ENCODE peak calls at places on chromosome 7, in five cellular contexts. One of them, this sample, is unnamed.

GRCh38 chr7:155166673-155167370 is 96.7 kb downstream of the HTR5A start:
- DNase-seq in iPS DF 6.9: no peak
- DNase-seq in SJSA1: peak; percentile 72
- DNase-seq in body of pancreas: no peak
- DNase-seq in left ventricle myocardium inferior: no peak
- DNase-seq in this sample: no peak

GRCh38 chr7:68706291-68706690 is 892.0 kb upstream of the AUTS2 start:
- DNase-seq in iPS DF 6.9: no peak
- DNase-seq in SJSA1: peak; percentile 93
- DNase-seq in body of pancreas: no peak
- DNase-seq in left ventricle myocardium inferior: no peak
- DNase-seq in this sample: no peak

GRCh38 chr7:155136619-155137243 is 66.6 kb downstream of the HTR5A start:
- DNase-seq in iPS DF 6.9: no peak
- DNase-seq in SJSA1: no peak
- DNase-seq in body of pancreas: no peak
- DNase-seq in left ventricle myocardium inferior: no peak
- DNase-seq in this sample: no peak

GRCh38 chr7:101175664-101176063 is 4.4 kb downstream of the NAT16 start:
- DNase-seq in iPS DF 6.9: no peak
- DNase-seq in SJSA1: no peak
- DNase-seq in body of pancreas: no peak
- DNase-seq in left ventricle myocardium inferior: no peak
- DNase-seq in this sample: no peak

GRCh38 chr7:23338439-23338838 is 39.3 kb downstream of the MALSU1 start:
- DNase-seq in iPS DF 6.9: no peak
- DNase-seq in SJSA1: no peak
- DNase-seq in body of pancreas: no peak
- DNase-seq in left ventricle myocardium inferior: no peak
- DNase-seq in this sample: no peak

GRCh38 chr7:141043621-141044020 is 28.9 kb upstream of the MRPS33 start:
- DNase-seq in iPS DF 6.9: no peak
- DNase-seq in SJSA1: no peak
- DNase-seq in body of pancreas: no peak
- DNase-seq in left ventricle myocardium inferior: no peak
- DNase-seq in this sample: no peak

GRCh38 chr7:47153571-47153970 is 428.3 kb downstream of the TNS3 start:
- DNase-seq in iPS DF 6.9: peak; percentile 45
- DNase-seq in SJSA1: no peak
- DNase-seq in body of pancreas: peak; percentile 79
- DNase-seq in left ventricle myocardium inferior: no peak
- DNase-seq in this sample: no peak

GRCh38 chr7:3272691-3273141 is 28.3 kb upstream of the SDK1 start:
- DNase-seq in iPS DF 6.9: no peak
- DNase-seq in SJSA1: peak; percentile 25
- DNase-seq in body of pancreas: peak; percentile 10
- DNase-seq in left ventricle myocardium inferior: no peak
- DNase-seq in this sample: no peak

GRCh38 chr7:39453743-39454355 is 112.4 kb upstream of the YAE1 start:
- DNase-seq in iPS DF 6.9: peak; percentile 83
- DNase-seq in SJSA1: peak; percentile 30
- DNase-seq in body of pancreas: peak; percentile 64
- DNase-seq in left ventricle myocardium inferior: no peak
- DNase-seq in this sample: no peak

GRCh38 chr7:25382175-25382574 is 153.9 kb upstream of the NPVF start:
- DNase-seq in iPS DF 6.9: no peak
- DNase-seq in SJSA1: no peak
- DNase-seq in body of pancreas: no peak
- DNase-seq in left ventricle myocardium inferior: no peak
- DNase-seq in this sample: no peak

GRCh38 chr7:108395442-108395841 is 60.8 kb downstream of the NRCAM start:
- DNase-seq in iPS DF 6.9: no peak
- DNase-seq in SJSA1: no peak
- DNase-seq in body of pancreas: peak; percentile 17
- DNase-seq in left ventricle myocardium inferior: no peak
- DNase-seq in this sample: no peak

GRCh38 chr7:73879977-73880681 is 19.2 kb downstream of the TMEM270 start:
- DNase-seq in iPS DF 6.9: no peak
- DNase-seq in SJSA1: no peak
- DNase-seq in body of pancreas: no peak
- DNase-seq in left ventricle myocardium inferior: peak; percentile 71
- DNase-seq in this sample: peak; percentile 85

GRCh38 chr7:78720066-78720465 is 733.4 kb downstream of the MAGI2 start:
- DNase-seq in iPS DF 6.9: no peak
- DNase-seq in SJSA1: no peak
- DNase-seq in body of pancreas: no peak
- DNase-seq in left ventricle myocardium inferior: no peak
- DNase-seq in this sample: no peak

GRCh38 chr7:1533569-1534329 is 3.2 kb downstream of the MAFK start:
- DNase-seq in iPS DF 6.9: no peak
- DNase-seq in SJSA1: peak; percentile 75
- DNase-seq in body of pancreas: peak; percentile 65
- DNase-seq in left ventricle myocardium inferior: peak; percentile 54
- DNase-seq in this sample: peak; percentile 64
- H3K4me1 ChIP-seq in iPS DF 6.9: peaks cover 23% of the 10 kb centered on the region
- H3K4me1 ChIP-seq in SJSA1: peaks cover 70% of the 10 kb centered on the region
- H3K4me1 ChIP-seq in body of pancreas: peaks cover 73% of the 10 kb centered on the region
- H3K4me1 ChIP-seq in left ventricle myocardium inferior: peaks cover 83% of the 10 kb centered on the region
- H3K4me1 ChIP-seq in this sample: peaks cover 42% of the 10 kb centered on the region

GRCh38 chr7:99827040-99827778 is 604 bp upstream of the CYP3A43 start:
- DNase-seq in iPS DF 6.9: no peak
- DNase-seq in SJSA1: no peak
- DNase-seq in body of pancreas: peak; percentile 77
- DNase-seq in left ventricle myocardium inferior: no peak
- DNase-seq in this sample: no peak
- H3K36me3 ChIP-seq in iPS DF 6.9: no peaks in the 10 kb centered on the region
- H3K36me3 ChIP-seq in SJSA1: no peaks in the 10 kb centered on the region
- H3K36me3 ChIP-seq in body of pancreas: no peaks in the 10 kb centered on the region
- H3K36me3 ChIP-seq in left ventricle myocardium inferior: no peaks in the 10 kb centered on the region
- H3K36me3 ChIP-seq in this sample: no peaks in the 10 kb centered on the region

DNA sequence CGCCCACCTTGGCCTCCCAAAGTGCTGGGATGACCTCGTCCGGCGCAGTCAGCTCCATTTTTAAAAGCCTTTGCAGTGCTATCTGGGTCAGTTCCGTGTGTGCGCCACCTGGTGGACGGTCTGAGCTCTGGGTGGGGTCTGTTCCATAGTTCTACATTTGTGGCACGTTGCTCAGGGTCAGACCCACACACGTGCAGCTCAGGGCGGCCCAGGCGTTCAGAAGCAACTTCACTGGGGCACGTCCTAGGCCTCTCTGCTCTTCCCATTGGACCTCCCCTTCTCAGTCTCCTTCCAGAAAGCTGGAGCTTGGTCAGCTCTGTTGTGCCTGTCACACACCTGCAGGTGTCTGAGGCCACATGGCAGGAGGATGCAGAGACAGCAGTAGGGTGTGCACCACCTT is 137.9 kb downstream of the DNAJB6 start:
- DNase-seq in iPS DF 6.9: peak; percentile 16
- DNase-seq in SJSA1: no peak
- DNase-seq in body of pancreas: no peak
- DNase-seq in left ventricle myocardium inferior: no peak
- DNase-seq in this sample: no peak
- H3K4me1 ChIP-seq in iPS DF 6.9: no peaks in the 10 kb centered on the region
- H3K4me1 ChIP-seq in SJSA1: no peaks in the 10 kb centered on the region
- H3K4me1 ChIP-seq in body of pancreas: no peaks in the 10 kb centered on the region
- H3K4me1 ChIP-seq in left ventricle myocardium inferior: no peaks in the 10 kb centered on the region
- H3K4me1 ChIP-seq in this sample: no peaks in the 10 kb centered on the region

DNA sequence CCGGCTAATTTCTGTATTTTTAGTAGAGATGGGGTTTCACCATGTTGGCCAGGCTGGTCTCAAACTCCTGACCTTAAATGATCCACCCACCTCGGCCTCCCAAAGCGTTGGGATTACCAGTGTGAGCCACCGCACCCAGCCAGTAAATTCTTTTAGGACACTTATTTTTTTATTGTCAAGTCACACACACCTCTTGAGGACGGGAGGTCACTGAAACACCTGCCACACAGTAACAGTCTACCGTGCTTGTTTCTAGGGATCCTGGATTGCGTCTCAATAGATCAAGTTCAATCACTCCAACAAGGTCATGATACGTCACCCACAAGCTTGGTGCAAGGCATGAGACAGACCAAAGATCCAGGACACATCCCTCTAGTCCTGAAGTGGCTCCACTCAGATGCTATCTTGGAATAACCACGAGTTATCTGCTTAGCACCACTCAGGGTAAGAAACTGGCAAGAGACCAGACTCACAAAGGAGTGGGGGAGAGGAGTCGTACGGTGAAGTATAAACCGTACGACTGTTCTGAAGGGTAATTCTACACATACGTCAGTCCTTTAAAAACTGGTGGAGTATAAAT is 58.9 kb upstream of the NCAPG2 start:
- DNase-seq in iPS DF 6.9: no peak
- DNase-seq in SJSA1: no peak
- DNase-seq in body of pancreas: no peak
- DNase-seq in left ventricle myocardium inferior: no peak
- DNase-seq in this sample: no peak
- H3K36me3 ChIP-seq in iPS DF 6.9: peaks cover 6% of the 10 kb centered on the region
- H3K36me3 ChIP-seq in SJSA1: peaks cover 64% of the 10 kb centered on the region
- H3K36me3 ChIP-seq in body of pancreas: peaks cover 13% of the 10 kb centered on the region
- H3K36me3 ChIP-seq in left ventricle myocardium inferior: peaks cover 82% of the 10 kb centered on the region
- H3K36me3 ChIP-seq in this sample: peaks cover 98% of the 10 kb centered on the region

GRCh38 chr7:130996205-130996840 is 262.3 kb upstream of the KLF14 start:
- DNase-seq in iPS DF 6.9: no peak
- DNase-seq in SJSA1: no peak
- DNase-seq in body of pancreas: no peak
- DNase-seq in left ventricle myocardium inferior: no peak
- DNase-seq in this sample: no peak
- H3K4me1 ChIP-seq in iPS DF 6.9: no peaks in the 10 kb centered on the region
- H3K4me1 ChIP-seq in SJSA1: peaks cover 22% of the 10 kb centered on the region
- H3K4me1 ChIP-seq in body of pancreas: peaks cover 87% of the 10 kb centered on the region
- H3K4me1 ChIP-seq in left ventricle myocardium inferior: peaks cover 96% of the 10 kb centered on the region
- H3K4me1 ChIP-seq in this sample: peaks cover 41% of the 10 kb centered on the region

GRCh38 chr7:5370454-5371353 is 52.9 kb downstream of the TNRC18 start:
- DNase-seq in iPS DF 6.9: no peak
- DNase-seq in SJSA1: no peak
- DNase-seq in body of pancreas: no peak
- DNase-seq in left ventricle myocardium inferior: no peak
- DNase-seq in this sample: no peak

GRCh38 chr7:5374464-5374863 is 49.2 kb downstream of the TNRC18 start:
- DNase-seq in iPS DF 6.9: no peak
- DNase-seq in SJSA1: no peak
- DNase-seq in body of pancreas: no peak
- DNase-seq in left ventricle myocardium inferior: no peak
- DNase-seq in this sample: no peak

GRCh38 chr7:5377279-5377678 is 46.4 kb downstream of the TNRC18 start:
- DNase-seq in iPS DF 6.9: no peak
- DNase-seq in SJSA1: no peak
- DNase-seq in body of pancreas: no peak
- DNase-seq in left ventricle myocardium inferior: no peak
- DNase-seq in this sample: no peak

GRCh38 chr7:5375925-5376324 is 47.7 kb downstream of the TNRC18 start:
- DNase-seq in iPS DF 6.9: no peak
- DNase-seq in SJSA1: no peak
- DNase-seq in body of pancreas: no peak
- DNase-seq in left ventricle myocardium inferior: no peak
- DNase-seq in this sample: no peak

GRCh38 chr7:5373300-5373699 is 50.3 kb downstream of the TNRC18 start:
- DNase-seq in iPS DF 6.9: no peak
- DNase-seq in SJSA1: no peak
- DNase-seq in body of pancreas: no peak
- DNase-seq in left ventricle myocardium inferior: no peak
- DNase-seq in this sample: no peak
- H3K36me3 ChIP-seq in iPS DF 6.9: no peaks in the 10 kb centered on the region
- H3K36me3 ChIP-seq in SJSA1: peaks cover 38% of the 10 kb centered on the region
- H3K36me3 ChIP-seq in body of pancreas: peaks cover 10% of the 10 kb centered on the region
- H3K36me3 ChIP-seq in left ventricle myocardium inferior: peaks cover 84% of the 10 kb centered on the region
- H3K36me3 ChIP-seq in this sample: peaks cover 95% of the 10 kb centered on the region

GRCh38 chr7:75867390-75867717 is 11.5 kb upstream of the RHBDD2 start:
- DNase-seq in iPS DF 6.9: no peak
- DNase-seq in SJSA1: no peak
- DNase-seq in body of pancreas: no peak
- DNase-seq in left ventricle myocardium inferior: no peak
- DNase-seq in this sample: no peak
- H3K4me1 ChIP-seq in iPS DF 6.9: no peaks in the 10 kb centered on the region
- H3K4me1 ChIP-seq in SJSA1: peaks cover 23% of the 10 kb centered on the region
- H3K4me1 ChIP-seq in body of pancreas: peaks cover 7% of the 10 kb centered on the region
- H3K4me1 ChIP-seq in left ventricle myocardium inferior: peaks cover 11% of the 10 kb centered on the region
- H3K4me1 ChIP-seq in this sample: peaks cover 9% of the 10 kb centered on the region

This sample was measured in tibial artery.